ENCODE peak calls at places on chromosome 14, in four cellular contexts. K, V, O and X are unnamed samples.

GRCh38 chr14:53963491-53964227 is 7.0 kb upstream of the BMP4 start:
- DNase-seq in K (no peak), V (no peak), O (peak; percentile 69), X (peak; percentile 59)

GRCh38 chr14:33184587-33184986 is 245.9 kb downstream of the NPAS3 start:
- DNase-seq in K (no peak), V (no peak), O (no peak), X (no peak)

GRCh38 chr14:40164083-40164482 is 731.9 kb upstream of the FBXO33 start:
- DNase-seq in K (no peak), V (no peak), O (no peak), X (no peak)

GRCh38 chr14:24332094-24332983 is 2.5 kb downstream of the ADCY4 start:
- DNase-seq in K (peak; percentile 95), V (peak; percentile 71), O (peak; percentile 79), X (peak; percentile 72)

GRCh38 chr14:36773558-36773957 is 111.9 kb downstream of the PAX9 start:
- DNase-seq in K (no peak), V (no peak), O (no peak), X (no peak)

GRCh38 chr14:68520637-68521556 is 272.0 kb downstream of the ZFP36L1 start:
- DNase-seq in K (peak; percentile 43), V (no peak), O (peak; percentile 73), X (peak; percentile 74)

GRCh38 chr14:97217094-97217885 is 420.1 kb downstream of the VRK1 start:
- DNase-seq in K (no peak), V (no peak), O (no peak), X (no peak)

GRCh38 chr14:97490521-97491070 is 693.4 kb downstream of the VRK1 start:
- DNase-seq in K (no peak), V (no peak), O (no peak), X (no peak)

GRCh38 chr14:96029089-96029650 is 10.0 kb upstream of the C14orf132 start:
- DNase-seq in K (no peak), V (no peak), O (no peak), X (no peak)

GRCh38 chr14:55965851-55966250 is 152.4 kb upstream of the PELI2 start:
- DNase-seq in K (no peak), V (no peak), O (no peak), X (no peak)

GRCh38 chr14:32382704-32383103 is 53.6 kb downstream of the AKAP6 start:
- DNase-seq in K (no peak), V (no peak), O (no peak), X (no peak)

GRCh38 chr14:22088614-22089359 is 415.2 kb upstream of the OR4E1 start:
- DNase-seq in K (no peak), V (no peak), O (no peak), X (no peak)

GRCh38 chr14:54450535-54450934 is 9.4 kb upstream of the CNIH1 start:
- DNase-seq in K (no peak), V (no peak), O (peak; percentile 59), X (peak; percentile 75)

GRCh38 chr14:77965050-77965449 is 165.1 kb downstream of the ADCK1 start:
- DNase-seq in K (no peak), V (no peak), O (no peak), X (no peak)

GRCh38 chr14:31950760-31951637 is 126.1 kb upstream of the ARHGAP5 start:
- DNase-seq in K (no peak), V (no peak), O (no peak), X (peak; percentile 68)

GRCh38 chr14:69916396-69916795 is 37.2 kb downstream of the SMOC1 start:
- DNase-seq in K (no peak), V (no peak), O (no peak), X (no peak)

GRCh38 chr14:67411820-67412421 is at the start of gene PLEK2:
- DNase-seq in K (no peak), V (peak; percentile 30), O (peak; percentile 80), X (peak; percentile 64)

GRCh38 chr14:82720931-82721330 is 1187.3 kb upstream of the SEL1L start:
- DNase-seq in K (no peak), V (no peak), O (no peak), X (peak; percentile 34)

GRCh38 chr14:56992332-56992820 is 182.1 kb upstream of the OTX2 start:
- DNase-seq in K (no peak), V (no peak), O (no peak), X (peak; percentile 42)

GRCh38 chr14:101623077-101623372 is 61.7 kb downstream of the DIO3 start:
- DNase-seq in K (no peak), V (no peak), O (no peak), X (no peak)

GRCh38 chr14:90538716-90539495 is 142.1 kb downstream of the CALM1 start:
- DNase-seq in K (no peak), V (no peak), O (peak; percentile 44), X (no peak)

GRCh38 chr14:90179357-90179756 is 77.0 kb upstream of the PSMC1 start:
- DNase-seq in K (no peak), V (no peak), O (no peak), X (no peak)

GRCh38 chr14:21090194-21090939 is 8.1 kb downstream of the ZNF219 start:
- DNase-seq in K (peak; percentile 92), V (no peak), O (peak; percentile 64), X (no peak)

GRCh38 chr14:81710232-81710845 is 176.7 kb upstream of the SEL1L start:
- DNase-seq in K (peak; percentile 6), V (no peak), O (no peak), X (no peak)